ENCODE peak calls at places on chromosome 13, in four cellular contexts. T is OCI-LY7, G is neural progenitor cell, Z is fibroblast of lung. P is an unnamed sample.

GRCh38 chr13:63190742-63191141 is 1775.1 kb upstream of the PCDH20 start:
- DNase-seq in T (no peak), G (no peak), Z (no peak), P (no peak)

GRCh38 chr13:111251646-111252448 is 68.6 kb upstream of the TEX29 start:
- DNase-seq in T (no peak), G (no peak), Z (no peak), P (no peak)

GRCh38 chr13:40664100-40665060 is 2.1 kb downstream of the FOXO1 start:
- DNase-seq in T (peak; percentile 81), G (peak; percentile 45), Z (peak; percentile 38), P (peak; percentile 67)

GRCh38 chr13:45296259-45296658 is 44.7 kb downstream of the TPT1 start:
- DNase-seq in T (no peak), G (no peak), Z (no peak), P (no peak)

GRCh38 chr13:75825161-75825560 is 189.0 kb downstream of the LMO7 start:
- DNase-seq in T (no peak), G (no peak), Z (no peak), P (no peak)

GRCh38 chr13:87128006-87128405 is 543.2 kb upstream of the SLITRK5 start:
- DNase-seq in T (no peak), G (peak; percentile 90), Z (peak; percentile 57), P (no peak)

GRCh38 chr13:104869501-104869900 is 1666.0 kb downstream of the EFNB2 start:
- DNase-seq in T (no peak), G (no peak), Z (no peak), P (no peak)

GRCh38 chr13:72508392-72508791 is 219.0 kb downstream of the MZT1 start:
- DNase-seq in T (no peak), G (no peak), Z (no peak), P (no peak)

GRCh38 chr13:23321534-23322241 is 111.8 kb downstream of the SACS start:
- DNase-seq in T (no peak), G (no peak), Z (peak; percentile 90), P (peak; percentile 53)

GRCh38 chr13:60931858-60932546 is 483.6 kb downstream of the PCDH20 start:
- DNase-seq in T (no peak), G (no peak), Z (no peak), P (no peak)

GRCh38 chr13:72004975-72005374 is 138.0 kb upstream of the DACH1 start:
- DNase-seq in T (no peak), G (peak; percentile 20), Z (peak; percentile 89), P (no peak)

GRCh38 chr13:49444517-49445395 is 682 bp downstream of the SETDB2 start:
- DNase-seq in T (peak; percentile 86), G (peak; percentile 57), Z (peak; percentile 69), P (peak; percentile 21)

GRCh38 chr13:113751491-113751890 is 7.5 kb upstream of the TMEM255B start:
- DNase-seq in T (no peak), G (no peak), Z (no peak), P (no peak)

GRCh38 chr13:39023316-39023715 is 14.6 kb downstream of the PROSER1 start:
- DNase-seq in T (no peak), G (no peak), Z (peak; percentile 23), P (no peak)

GRCh38 chr13:104592127-104592526 is 1525.9 kb upstream of the SLC10A2 start:
- DNase-seq in T (no peak), G (no peak), Z (peak; percentile 64), P (no peak)

GRCh38 chr13:50457430-50458393 is 385.8 kb downstream of the DLEU7 start:
- DNase-seq in T (peak; percentile 44), G (no peak), Z (no peak), P (no peak)
- TF ChIP-seq CTCF in T (no peak), G (no peak), Z (no peak), P (no peak)

GRCh38 chr13:107124129-107124718 is 556.3 kb upstream of the ARGLU1 start:
- DNase-seq in T (peak; percentile 29), G (peak; percentile 31), Z (peak; percentile 47), P (no peak)
- TF ChIP-seq CTCF in T (peak; percentile 76), G (peak; percentile 79), Z (no peak), P (peak; percentile 34)

DNA sequence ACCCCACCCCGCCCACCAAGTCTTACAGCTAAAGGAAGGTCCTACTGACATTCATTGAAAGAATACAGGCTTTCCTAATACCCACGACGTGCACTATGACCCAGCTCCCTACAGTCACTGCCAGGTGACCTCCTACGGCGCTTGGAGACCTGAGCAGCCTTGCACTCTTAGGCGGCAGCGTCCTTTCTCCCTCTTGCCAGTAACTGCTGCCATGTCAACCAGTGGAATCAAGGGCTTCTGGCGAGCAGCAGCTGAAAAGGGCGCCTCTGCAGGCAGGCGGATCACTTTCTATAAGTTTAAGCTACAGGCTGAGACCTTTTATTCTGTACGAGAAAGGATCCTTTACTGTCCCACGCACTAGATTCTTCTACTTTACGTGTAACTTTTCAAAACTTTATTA is 2.0 kb downstream of the KCTD12 start:
- DNase-seq in T (no peak), G (peak; percentile 49), Z (peak; percentile 68), P (no peak)
- TF ChIP-seq CTCF in T (no peak), G (peak; percentile 45), Z (peak; percentile 49), P (no peak)

DNA sequence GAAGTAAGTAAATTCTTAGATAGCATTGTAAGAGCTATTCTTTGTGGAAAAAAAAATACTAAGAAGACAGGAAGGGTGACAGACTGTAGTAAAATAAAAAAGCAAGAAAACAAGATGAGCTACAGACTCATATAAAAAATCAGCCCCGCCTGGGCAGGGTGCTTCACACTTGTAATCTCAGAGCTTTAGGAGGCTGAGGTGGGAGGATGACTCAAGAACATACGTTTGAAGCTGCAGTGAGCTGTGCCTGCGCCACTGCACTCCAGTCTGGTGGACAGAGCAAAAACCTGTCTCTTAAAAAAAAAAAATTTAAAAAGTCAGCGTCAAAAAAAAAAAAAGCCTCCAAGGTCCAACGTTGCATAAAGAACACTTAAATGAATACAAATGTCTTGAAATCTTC is 102.1 kb downstream of the VWA8 start:
- DNase-seq in T (no peak), G (no peak), Z (no peak), P (no peak)
- TF ChIP-seq CTCF in T (no peak), G (no peak), Z (no peak), P (no peak)

DNA sequence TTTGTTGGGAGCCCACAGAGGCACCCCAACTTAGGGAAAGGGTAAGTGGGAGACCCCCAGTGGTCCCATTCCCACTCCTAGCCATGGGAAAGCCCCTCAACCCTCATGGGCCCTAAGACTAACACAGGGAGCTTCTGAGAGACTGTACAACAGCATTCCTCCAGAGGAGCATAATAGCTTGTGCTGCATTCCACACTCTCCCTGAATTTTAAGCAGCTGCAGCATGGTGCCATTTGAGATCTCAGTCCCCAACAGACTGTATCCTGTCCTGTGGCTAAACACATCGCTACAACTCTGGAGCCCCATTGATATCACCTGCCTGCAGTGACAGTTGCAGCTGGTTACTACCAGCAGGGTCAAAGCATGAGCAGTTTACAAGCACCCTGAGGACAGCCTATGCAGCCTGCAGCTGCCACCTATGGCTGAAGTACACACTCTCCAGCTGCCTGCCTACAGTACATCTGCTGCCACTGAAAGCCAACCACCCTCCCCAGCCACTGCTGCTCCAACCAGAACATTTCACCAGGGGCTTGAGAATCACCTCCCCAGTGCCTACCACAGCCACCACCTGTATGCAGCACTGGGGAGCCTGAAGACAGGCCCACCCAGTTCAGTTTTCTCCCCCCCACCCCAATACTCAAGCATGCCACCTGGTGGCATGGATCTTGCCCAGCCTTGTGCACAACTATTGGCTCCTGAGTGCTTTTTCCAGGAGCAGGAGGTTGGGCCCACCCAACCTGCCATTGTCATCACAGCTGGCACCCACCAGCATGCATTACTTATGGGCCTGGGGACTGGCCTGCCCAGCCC is 557.3 kb downstream of the GPC5 start:
- DNase-seq in T (no peak), G (peak; percentile 58), Z (no peak), P (no peak)
- TF ChIP-seq CTCF in T (no peak), G (no peak), Z (no peak), P (no peak)

GRCh38 chr13:112587767-112588489 is at the start of gene TUBGCP3:
- DNase-seq in T (peak; percentile 81), G (peak; percentile 89), Z (peak; percentile 84), P (peak; percentile 94)

GRCh38 chr13:112586334-112586733 is 1.6 kb downstream of the TUBGCP3 start:
- DNase-seq in T (no peak), G (no peak), Z (no peak), P (peak; percentile 49)

GRCh38 chr13:112583592-112584277 is 4.2 kb downstream of the TUBGCP3 start:
- DNase-seq in T (peak; percentile 17), G (no peak), Z (no peak), P (peak; percentile 51)

GRCh38 chr13:112588490-112589297 is 741 bp upstream of the TUBGCP3 start:
- DNase-seq in T (no peak), G (no peak), Z (peak; percentile 21), P (no peak)

DNA sequence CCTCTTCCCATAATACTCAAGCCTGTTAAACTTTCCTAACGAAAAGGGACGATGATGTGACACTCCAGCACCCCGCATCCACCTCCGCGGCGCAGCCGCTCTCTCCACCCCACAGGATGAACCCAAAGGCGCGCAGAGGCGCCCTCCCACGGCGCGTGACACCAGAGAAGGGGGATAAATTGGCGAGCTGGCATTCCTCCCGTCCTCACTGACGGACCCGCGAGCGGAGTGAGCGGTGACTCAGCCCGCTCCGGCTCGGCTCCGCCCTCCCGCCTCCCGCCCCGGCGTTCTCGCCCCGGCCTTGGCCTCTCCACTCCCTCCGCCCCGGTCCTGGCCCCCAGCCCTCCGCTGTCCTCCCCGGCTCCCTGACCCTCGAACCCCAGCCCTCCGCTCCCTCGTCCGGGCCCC is 590 bp downstream of the TUBGCP3 start:
- DNase-seq in T (peak; percentile 53), G (peak; percentile 85), Z (peak; percentile 85), P (peak; percentile 88)
- TF ChIP-seq CTCF in T (peak; percentile 41), G (no peak), Z (no peak), P (peak; percentile 36)